ENCODE peak calls at places on chromosomes 6 and 20, in four cellular contexts. One of them, this sample, is unnamed.
A peak's percentile ranks its signal among the peaks of the same experiment; 100 is the strongest.

GRCh38 chr20:59560588-59561227 is 43.6 kb upstream of the PHACTR3 start:
- DNase-seq in EL: peak; percentile 7
- DNase-seq in body of pancreas: no peak
- DNase-seq in GM12865: peak; percentile 23
- DNase-seq in this sample: no peak

GRCh38 chr6:46888031-46888430 is 33.7 kb downstream of the ADGRF5 start:
- DNase-seq in EL: peak; percentile 52
- DNase-seq in body of pancreas: no peak
- DNase-seq in GM12865: no peak
- DNase-seq in this sample: peak; percentile 57

GRCh38 chr6:34334796-34335416 is 57.6 kb downstream of the NUDT3 start:
- DNase-seq in EL: no peak
- DNase-seq in body of pancreas: no peak
- DNase-seq in GM12865: no peak
- DNase-seq in this sample: no peak

GRCh38 chr6:91860951-91861350 is 1274.1 kb upstream of the MAP3K7 start:
- DNase-seq in EL: no peak
- DNase-seq in body of pancreas: no peak
- DNase-seq in GM12865: no peak
- DNase-seq in this sample: peak; percentile 83

GRCh38 chr6:7161845-7162244 is 54.1 kb downstream of the RREB1 start:
- DNase-seq in EL: no peak
- DNase-seq in body of pancreas: no peak
- DNase-seq in GM12865: no peak
- DNase-seq in this sample: no peak

GRCh38 chr6:159590794-159591193 is 102.2 kb downstream of the SOD2 start:
- DNase-seq in EL: no peak
- DNase-seq in body of pancreas: no peak
- DNase-seq in GM12865: no peak
- DNase-seq in this sample: no peak

GRCh38 chr20:4524792-4525191 is 196.9 kb upstream of the PRND start:
- DNase-seq in EL: no peak
- DNase-seq in body of pancreas: no peak
- DNase-seq in GM12865: no peak
- DNase-seq in this sample: no peak

GRCh38 chr20:33985830-33986229 is 7.9 kb upstream of the RALY start:
- DNase-seq in EL: no peak
- DNase-seq in body of pancreas: no peak
- DNase-seq in GM12865: no peak
- DNase-seq in this sample: no peak

GRCh38 chr20:44219287-44219686 is 8.7 kb upstream of the OSER1 start:
- DNase-seq in EL: no peak
- DNase-seq in body of pancreas: no peak
- DNase-seq in GM12865: no peak
- DNase-seq in this sample: no peak

GRCh38 chr6:162712694-162713093 is 14.9 kb downstream of the PRKN start:
- DNase-seq in EL: no peak
- DNase-seq in body of pancreas: no peak
- DNase-seq in GM12865: no peak
- DNase-seq in this sample: no peak

GRCh38 chr6:74480561-74480960 is 725.3 kb downstream of the COL12A1 start:
- DNase-seq in EL: no peak
- DNase-seq in body of pancreas: no peak
- DNase-seq in GM12865: no peak
- DNase-seq in this sample: peak; percentile 46

GRCh38 chr20:1423625-1424106 is 30.8 kb upstream of the FKBP1A start:
- DNase-seq in EL: peak; percentile 26
- DNase-seq in body of pancreas: peak; percentile 63
- DNase-seq in GM12865: peak; percentile 53
- DNase-seq in this sample: peak; percentile 93

GRCh38 chr6:10759312-10759839 is 11.8 kb downstream of the TMEM14B start:
- DNase-seq in EL: peak; percentile 98
- DNase-seq in body of pancreas: no peak
- DNase-seq in GM12865: peak; percentile 49
- DNase-seq in this sample: peak; percentile 85

GRCh38 chr20:32634041-32634805 is 39.5 kb downstream of the C20orf203 start:
- DNase-seq in EL: no peak
- DNase-seq in body of pancreas: no peak
- DNase-seq in GM12865: no peak
- DNase-seq in this sample: no peak

GRCh38 chr6:20447157-20447556 is 45.5 kb downstream of the E2F3 start:
- DNase-seq in EL: no peak
- DNase-seq in body of pancreas: no peak
- DNase-seq in GM12865: no peak
- DNase-seq in this sample: peak; percentile 88

GRCh38 chr6:52360028-52360427 is 1.9 kb upstream of the PAQR8 start:
- DNase-seq in EL: no peak
- DNase-seq in body of pancreas: no peak
- DNase-seq in GM12865: no peak
- DNase-seq in this sample: peak; percentile 46